ENCODE peak calls at places on chromosomes 6 and 20, in seven cellular contexts. One of them, this sample, is unnamed.

GRCh38 chr6:47047479-47048411 is 5.6 kb upstream of the ADGRF1 start:
- DNase-seq in stomach: peak; percentile 58
- DNase-seq in adrenal gland: peak; percentile 34
- DNase-seq in uterus: peak; percentile 44
- DNase-seq in body of pancreas: peak; percentile 64
- DNase-seq in heart left ventricle: peak; percentile 48
- DNase-seq in HepG2: peak; percentile 95
- DNase-seq in this sample: peak; percentile 69

GRCh38 chr20:19495905-19496703 is 262.0 kb upstream of the RIN2 start:
- DNase-seq in body of pancreas: no peak
- DNase-seq in stomach: no peak
- DNase-seq in heart left ventricle: no peak
- DNase-seq in adrenal gland: no peak
- DNase-seq in HepG2: no peak
- DNase-seq in uterus: no peak
- DNase-seq in this sample: no peak

GRCh38 chr6:111776236-111777189 is 96.7 kb downstream of the FYN start:
- DNase-seq in adrenal gland: no peak
- DNase-seq in stomach: no peak
- DNase-seq in HepG2: no peak
- DNase-seq in uterus: no peak
- DNase-seq in body of pancreas: no peak
- DNase-seq in heart left ventricle: no peak
- DNase-seq in this sample: no peak

GRCh38 chr6:144986271-144986670 is 701.1 kb downstream of the UTRN start:
- DNase-seq in heart left ventricle: no peak
- DNase-seq in adrenal gland: no peak
- DNase-seq in uterus: no peak
- DNase-seq in HepG2: no peak
- DNase-seq in body of pancreas: no peak
- DNase-seq in stomach: no peak
- DNase-seq in this sample: no peak

GRCh38 chr6:15413558-15414257 is 167.8 kb downstream of the JARID2 start:
- DNase-seq in adrenal gland: no peak
- DNase-seq in HepG2: no peak
- DNase-seq in stomach: no peak
- DNase-seq in body of pancreas: no peak
- DNase-seq in heart left ventricle: no peak
- DNase-seq in uterus: no peak
- DNase-seq in this sample: no peak

GRCh38 chr6:142838821-142839685 is 105.9 kb downstream of the HIVEP2 start:
- DNase-seq in heart left ventricle: no peak
- DNase-seq in uterus: no peak
- DNase-seq in adrenal gland: no peak
- DNase-seq in stomach: no peak
- DNase-seq in HepG2: peak; percentile 73
- DNase-seq in body of pancreas: no peak
- DNase-seq in this sample: no peak

GRCh38 chr6:55925292-55925691 is 49.9 kb upstream of the BMP5 start:
- DNase-seq in HepG2: no peak
- DNase-seq in heart left ventricle: no peak
- DNase-seq in stomach: no peak
- DNase-seq in adrenal gland: no peak
- DNase-seq in body of pancreas: no peak
- DNase-seq in uterus: no peak
- DNase-seq in this sample: no peak

GRCh38 chr6:71082033-71082620 is 125.3 kb upstream of the B3GAT2 start:
- DNase-seq in adrenal gland: no peak
- DNase-seq in heart left ventricle: no peak
- DNase-seq in body of pancreas: no peak
- DNase-seq in HepG2: no peak
- DNase-seq in uterus: no peak
- DNase-seq in stomach: no peak
- DNase-seq in this sample: no peak

GRCh38 chr20:32232487-32232886 is 24.8 kb downstream of the POFUT1 start:
- DNase-seq in body of pancreas: no peak
- DNase-seq in uterus: no peak
- DNase-seq in stomach: no peak
- DNase-seq in adrenal gland: no peak
- DNase-seq in HepG2: no peak
- DNase-seq in heart left ventricle: no peak
- DNase-seq in this sample: no peak

GRCh38 chr20:1263853-1264252 is 2.2 kb upstream of the SNPH start:
- DNase-seq in body of pancreas: no peak
- DNase-seq in adrenal gland: no peak
- DNase-seq in HepG2: no peak
- DNase-seq in heart left ventricle: no peak
- DNase-seq in uterus: no peak
- DNase-seq in stomach: no peak
- DNase-seq in this sample: no peak

GRCh38 chr6:82686719-82687118 is 323.1 kb downstream of the TPBG start:
- DNase-seq in uterus: no peak
- DNase-seq in HepG2: no peak
- DNase-seq in adrenal gland: no peak
- DNase-seq in body of pancreas: no peak
- DNase-seq in heart left ventricle: no peak
- DNase-seq in stomach: no peak
- DNase-seq in this sample: no peak

GRCh38 chr20:18314786-18315406 is 26.6 kb downstream of the ZNF133 start:
- DNase-seq in heart left ventricle: no peak
- DNase-seq in body of pancreas: no peak
- DNase-seq in uterus: no peak
- DNase-seq in HepG2: no peak
- DNase-seq in stomach: no peak
- DNase-seq in adrenal gland: no peak
- DNase-seq in this sample: no peak

GRCh38 chr6:23446394-23447001 is 679.5 kb upstream of the NRSN1 start:
- DNase-seq in stomach: no peak
- DNase-seq in uterus: no peak
- DNase-seq in heart left ventricle: no peak
- DNase-seq in adrenal gland: no peak
- DNase-seq in HepG2: no peak
- DNase-seq in body of pancreas: no peak
- DNase-seq in this sample: no peak

GRCh38 chr6:111113731-111114438 is 26.6 kb downstream of the SLC16A10 start:
- DNase-seq in stomach: peak; percentile 42
- DNase-seq in HepG2: no peak
- DNase-seq in heart left ventricle: peak; percentile 32
- DNase-seq in adrenal gland: peak; percentile 93
- DNase-seq in body of pancreas: peak; percentile 66
- DNase-seq in uterus: no peak
- DNase-seq in this sample: no peak

GRCh38 chr20:7622399-7622961 is 317.8 kb downstream of the HAO1 start:
- DNase-seq in HepG2: no peak
- DNase-seq in heart left ventricle: no peak
- DNase-seq in body of pancreas: no peak
- DNase-seq in stomach: no peak
- DNase-seq in uterus: no peak
- DNase-seq in adrenal gland: no peak
- DNase-seq in this sample: no peak

GRCh38 chr20:64150756-64151633 is 13.3 kb upstream of the MYT1 start:
- DNase-seq in stomach: no peak
- DNase-seq in HepG2: no peak
- DNase-seq in body of pancreas: no peak
- DNase-seq in heart left ventricle: no peak
- DNase-seq in uterus: no peak
- DNase-seq in adrenal gland: no peak
- DNase-seq in this sample: no peak

GRCh38 chr20:63049561-63050221 is 42.9 kb upstream of the BHLHE23 start:
- DNase-seq in stomach: no peak
- DNase-seq in body of pancreas: no peak
- DNase-seq in adrenal gland: no peak
- DNase-seq in uterus: no peak
- DNase-seq in HepG2: no peak
- DNase-seq in heart left ventricle: no peak
- DNase-seq in this sample: no peak

GRCh38 chr6:13026557-13026956 is 301.8 kb downstream of the TBC1D7 start:
- DNase-seq in HepG2: no peak
- DNase-seq in heart left ventricle: peak; percentile 23
- DNase-seq in body of pancreas: peak; percentile 52
- DNase-seq in adrenal gland: no peak
- DNase-seq in stomach: no peak
- DNase-seq in uterus: no peak
- DNase-seq in this sample: no peak

GRCh38 chr6:107957909-107958688 is at the start of gene SEC63:
- DNase-seq in heart left ventricle: peak; percentile 98
- DNase-seq in adrenal gland: peak; percentile 98
- DNase-seq in body of pancreas: peak; percentile 98
- DNase-seq in stomach: peak; percentile 98
- DNase-seq in HepG2: peak; percentile 92
- DNase-seq in uterus: peak; percentile 96
- DNase-seq in this sample: peak; percentile 97

GRCh38 chr20:57400821-57401564 is 9.8 kb downstream of the RBM38 start:
- DNase-seq in adrenal gland: no peak
- DNase-seq in heart left ventricle: no peak
- DNase-seq in stomach: no peak
- DNase-seq in body of pancreas: no peak
- DNase-seq in uterus: no peak
- DNase-seq in HepG2: no peak
- DNase-seq in this sample: no peak

GRCh38 chr6:63926258-63926657 is 290.7 kb downstream of the PHF3 start:
- DNase-seq in HepG2: no peak
- DNase-seq in heart left ventricle: no peak
- DNase-seq in uterus: no peak
- DNase-seq in body of pancreas: no peak
- DNase-seq in stomach: no peak
- DNase-seq in adrenal gland: no peak
- DNase-seq in this sample: no peak

GRCh38 chr6:147924598-147924997 is 416.1 kb downstream of the SAMD5 start:
- DNase-seq in uterus: no peak
- DNase-seq in heart left ventricle: no peak
- DNase-seq in adrenal gland: no peak
- DNase-seq in stomach: no peak
- DNase-seq in body of pancreas: no peak
- DNase-seq in HepG2: no peak
- DNase-seq in this sample: no peak

GRCh38 chr6:147925826-147926225 is 416.8 kb upstream of the SASH1 start:
- DNase-seq in HepG2: no peak
- DNase-seq in body of pancreas: no peak
- DNase-seq in uterus: no peak
- DNase-seq in stomach: no peak
- DNase-seq in heart left ventricle: no peak
- DNase-seq in adrenal gland: no peak
- DNase-seq in this sample: no peak

GRCh38 chr6:147922764-147923163 is 414.3 kb downstream of the SAMD5 start:
- DNase-seq in heart left ventricle: no peak
- DNase-seq in body of pancreas: no peak
- DNase-seq in stomach: no peak
- DNase-seq in HepG2: no peak
- DNase-seq in adrenal gland: no peak
- DNase-seq in uterus: no peak
- DNase-seq in this sample: no peak
- H3K4me1 ChIP-seq in heart left ventricle: no peaks in the 10 kb centered on the region
- H3K4me1 ChIP-seq in body of pancreas: no peaks in the 10 kb centered on the region
- H3K4me1 ChIP-seq in stomach: no peaks in the 10 kb centered on the region
- H3K4me1 ChIP-seq in HepG2: no peaks in the 10 kb centered on the region
- H3K4me1 ChIP-seq in adrenal gland: no peaks in the 10 kb centered on the region
- H3K4me1 ChIP-seq in uterus: no peaks in the 10 kb centered on the region
- H3K4me1 ChIP-seq in this sample: no peaks in the 10 kb centered on the region

GRCh38 chr20:50191566-50192363 is 1.1 kb downstream of the CEBPB start:
- DNase-seq in HepG2: peak; percentile 42
- DNase-seq in uterus: no peak
- DNase-seq in stomach: peak; percentile 47
- DNase-seq in body of pancreas: peak; percentile 68
- DNase-seq in adrenal gland: peak; percentile 50
- DNase-seq in heart left ventricle: peak; percentile 51
- DNase-seq in this sample: peak; percentile 69
- TF ChIP-seq CTCF in HepG2: peak; percentile 29
- TF ChIP-seq CTCF in uterus: no peak
- TF ChIP-seq CTCF in stomach: peak; percentile 56
- TF ChIP-seq CTCF in body of pancreas: peak; percentile 42
- TF ChIP-seq CTCF in adrenal gland: peak; percentile 35
- TF ChIP-seq CTCF in heart left ventricle: peak; percentile 57
- TF ChIP-seq CTCF in this sample: peak; percentile 42

GRCh38 chr6:29946787-29947186 is 4.5 kb downstream of the HLA-A start:
- DNase-seq in HepG2: no peak
- DNase-seq in stomach: no peak
- DNase-seq in heart left ventricle: no peak
- DNase-seq in uterus: no peak
- DNase-seq in body of pancreas: no peak
- DNase-seq in adrenal gland: no peak
- DNase-seq in this sample: no peak

GRCh38 chr6:29948277-29948676 is 5.9 kb downstream of the HLA-A start:
- DNase-seq in stomach: no peak
- DNase-seq in HepG2: no peak
- DNase-seq in body of pancreas: no peak
- DNase-seq in uterus: no peak
- DNase-seq in heart left ventricle: no peak
- DNase-seq in adrenal gland: no peak
- DNase-seq in this sample: no peak

GRCh38 chr6:29946380-29946779 is 4.0 kb downstream of the HLA-A start:
- DNase-seq in HepG2: no peak
- DNase-seq in heart left ventricle: no peak
- DNase-seq in uterus: no peak
- DNase-seq in adrenal gland: no peak
- DNase-seq in stomach: no peak
- DNase-seq in body of pancreas: no peak
- DNase-seq in this sample: no peak

GRCh38 chr6:29945421-29945820 is 3.1 kb downstream of the HLA-A start:
- DNase-seq in body of pancreas: no peak
- DNase-seq in HepG2: no peak
- DNase-seq in adrenal gland: no peak
- DNase-seq in uterus: no peak
- DNase-seq in stomach: no peak
- DNase-seq in heart left ventricle: no peak
- DNase-seq in this sample: no peak

DNA sequence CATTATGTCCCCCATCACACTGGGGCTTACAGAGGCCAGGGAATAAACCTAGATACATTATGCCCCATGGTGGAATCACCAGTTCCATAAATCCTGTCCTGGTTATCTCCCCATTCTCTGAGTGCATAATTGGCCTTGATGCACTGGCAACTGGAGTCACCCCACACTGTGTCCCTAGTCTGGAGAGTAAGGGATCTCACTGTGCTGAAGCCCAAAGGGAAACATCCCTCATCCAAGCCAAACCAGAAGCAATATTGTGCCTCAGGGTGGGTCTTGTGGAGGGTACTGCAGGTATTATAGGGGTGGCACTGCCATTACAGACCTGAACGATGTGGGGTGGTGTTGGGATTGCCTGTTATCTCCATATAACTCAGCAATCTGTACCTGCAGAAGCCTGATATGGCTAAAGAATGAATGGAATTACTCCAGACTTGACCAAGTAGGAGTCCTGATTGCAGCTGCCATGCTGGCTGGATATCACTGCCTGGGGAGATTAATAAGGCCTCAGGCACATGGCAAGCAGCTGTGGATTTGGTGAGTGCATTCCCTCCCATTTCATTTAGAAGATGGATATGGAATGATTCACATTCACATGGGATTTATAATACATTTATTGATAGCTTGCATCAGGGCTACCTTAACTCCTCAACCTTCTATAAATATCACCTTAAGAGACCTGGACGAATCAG is 5.1 kb downstream of the HLA-A start:
- DNase-seq in adrenal gland: no peak
- DNase-seq in uterus: no peak
- DNase-seq in heart left ventricle: no peak
- DNase-seq in HepG2: no peak
- DNase-seq in stomach: no peak
- DNase-seq in body of pancreas: no peak
- DNase-seq in this sample: no peak
- TF ChIP-seq POLR2A in adrenal gland: peak; percentile 12
- TF ChIP-seq POLR2A in uterus: no peak
- TF ChIP-seq POLR2A in heart left ventricle: no peak
- TF ChIP-seq POLR2A in HepG2: peak; percentile 20
- TF ChIP-seq POLR2A in stomach: no peak
- TF ChIP-seq POLR2A in body of pancreas: no peak
- TF ChIP-seq POLR2A in this sample: no peak

GRCh38 chr20:5127204-5127858 is 523 bp downstream of the CDS2 start:
- DNase-seq in stomach: peak; percentile 52
- DNase-seq in adrenal gland: peak; percentile 53
- DNase-seq in uterus: peak; percentile 47
- DNase-seq in HepG2: peak; percentile 54
- DNase-seq in heart left ventricle: peak; percentile 64
- DNase-seq in body of pancreas: peak; percentile 65
- DNase-seq in this sample: peak; percentile 55
- H3K4me1 ChIP-seq in stomach: peaks cover 49% of the 10 kb centered on the region
- H3K4me1 ChIP-seq in adrenal gland: peaks cover 12% of the 10 kb centered on the region
- H3K4me1 ChIP-seq in uterus: peaks cover 4% of the 10 kb centered on the region
- H3K4me1 ChIP-seq in HepG2: peaks cover 33% of the 10 kb centered on the region
- H3K4me1 ChIP-seq in heart left ventricle: peaks cover 23% of the 10 kb centered on the region
- H3K4me1 ChIP-seq in body of pancreas: peaks cover 19% of the 10 kb centered on the region
- H3K4me1 ChIP-seq in this sample: no peaks in the 10 kb centered on the region